ENCODE peak calls at places on chromosome 22, in nine cellular contexts. One of them, this sample, is unnamed.

GRCh38 chr22:42344391-42344861 is 74.0 kb upstream of the TCF20 start:
- DNase-seq in body of pancreas: no peak
- DNase-seq in fibroblast of the aortic adventitia: peak; percentile 46
- DNase-seq in fibroblast of lung: peak; percentile 17
- DNase-seq in GM12865: no peak
- DNase-seq in choroid plexus epithelial cell: peak; percentile 68
- DNase-seq in fibroblast of pulmonary artery: no peak
- DNase-seq in NB4: no peak
- DNase-seq in upper lobe of right lung: no peak
- DNase-seq in this sample: peak; percentile 71

GRCh38 chr22:42933783-42934144 is 76.7 kb upstream of the ARFGAP3 start:
- DNase-seq in body of pancreas: peak; percentile 45
- DNase-seq in fibroblast of the aortic adventitia: peak; percentile 93
- DNase-seq in fibroblast of lung: peak; percentile 96
- DNase-seq in GM12865: peak; percentile 48
- DNase-seq in choroid plexus epithelial cell: peak; percentile 97
- DNase-seq in fibroblast of pulmonary artery: peak; percentile 96
- DNase-seq in NB4: peak; percentile 71
- DNase-seq in upper lobe of right lung: no peak
- DNase-seq in this sample: no peak

GRCh38 chr22:38144025-38144405 is 33.5 kb upstream of the BAIAP2L2 start:
- DNase-seq in body of pancreas: no peak
- DNase-seq in fibroblast of the aortic adventitia: no peak
- DNase-seq in fibroblast of lung: no peak
- DNase-seq in GM12865: no peak
- DNase-seq in choroid plexus epithelial cell: no peak
- DNase-seq in fibroblast of pulmonary artery: no peak
- DNase-seq in NB4: peak; percentile 34
- DNase-seq in upper lobe of right lung: peak; percentile 41
- DNase-seq in this sample: no peak

GRCh38 chr22:42994917-42995562 is 19.9 kb downstream of the PACSIN2 start:
- DNase-seq in body of pancreas: peak; percentile 88
- DNase-seq in fibroblast of the aortic adventitia: peak; percentile 96
- DNase-seq in fibroblast of lung: peak; percentile 97
- DNase-seq in GM12865: peak; percentile 63
- DNase-seq in choroid plexus epithelial cell: peak; percentile 93
- DNase-seq in fibroblast of pulmonary artery: peak; percentile 96
- DNase-seq in NB4: peak; percentile 95
- DNase-seq in upper lobe of right lung: no peak
- DNase-seq in this sample: peak; percentile 67

GRCh38 chr22:49365191-49365837 is 462.4 kb downstream of the BRD1 start:
- DNase-seq in body of pancreas: no peak
- DNase-seq in fibroblast of the aortic adventitia: no peak
- DNase-seq in fibroblast of lung: no peak
- DNase-seq in GM12865: no peak
- DNase-seq in choroid plexus epithelial cell: no peak
- DNase-seq in fibroblast of pulmonary artery: no peak
- DNase-seq in NB4: no peak
- DNase-seq in upper lobe of right lung: peak; percentile 39
- DNase-seq in this sample: no peak

GRCh38 chr22:43148581-43148980 is 2.8 kb upstream of the TSPO start:
- DNase-seq in body of pancreas: no peak
- DNase-seq in fibroblast of the aortic adventitia: no peak
- DNase-seq in fibroblast of lung: no peak
- DNase-seq in GM12865: no peak
- DNase-seq in choroid plexus epithelial cell: no peak
- DNase-seq in fibroblast of pulmonary artery: no peak
- DNase-seq in NB4: peak; percentile 42
- DNase-seq in upper lobe of right lung: no peak
- DNase-seq in this sample: no peak

GRCh38 chr22:22380098-22381030 is 128.2 kb downstream of the ZNF280B start:
- DNase-seq in body of pancreas: no peak
- DNase-seq in fibroblast of the aortic adventitia: no peak
- DNase-seq in fibroblast of lung: no peak
- DNase-seq in GM12865: peak; percentile 35
- DNase-seq in choroid plexus epithelial cell: no peak
- DNase-seq in fibroblast of pulmonary artery: no peak
- DNase-seq in NB4: peak; percentile 9
- DNase-seq in upper lobe of right lung: no peak
- DNase-seq in this sample: peak; percentile 12

GRCh38 chr22:25448435-25449051 is 115.9 kb upstream of the GRK3 start:
- DNase-seq in body of pancreas: no peak
- DNase-seq in fibroblast of the aortic adventitia: peak; percentile 48
- DNase-seq in fibroblast of lung: peak; percentile 22
- DNase-seq in GM12865: peak; percentile 28
- DNase-seq in choroid plexus epithelial cell: peak; percentile 22
- DNase-seq in fibroblast of pulmonary artery: peak; percentile 21
- DNase-seq in NB4: peak; percentile 25
- DNase-seq in upper lobe of right lung: no peak
- DNase-seq in this sample: no peak

GRCh38 chr22:17707526-17707925 is 66.7 kb downstream of the BID start:
- DNase-seq in body of pancreas: no peak
- DNase-seq in fibroblast of the aortic adventitia: peak; percentile 54
- DNase-seq in fibroblast of lung: peak; percentile 20
- DNase-seq in GM12865: no peak
- DNase-seq in choroid plexus epithelial cell: peak; percentile 64
- DNase-seq in fibroblast of pulmonary artery: peak; percentile 51
- DNase-seq in NB4: no peak
- DNase-seq in upper lobe of right lung: no peak
- DNase-seq in this sample: peak; percentile 51

GRCh38 chr22:17703811-17704210 is 65.3 kb downstream of the BCL2L13 start:
- DNase-seq in body of pancreas: no peak
- DNase-seq in fibroblast of the aortic adventitia: peak; percentile 24
- DNase-seq in fibroblast of lung: peak; percentile 34
- DNase-seq in GM12865: no peak
- DNase-seq in choroid plexus epithelial cell: no peak
- DNase-seq in fibroblast of pulmonary artery: peak; percentile 24
- DNase-seq in NB4: no peak
- DNase-seq in upper lobe of right lung: no peak
- DNase-seq in this sample: no peak

GRCh38 chr22:17705565-17706450 is 67.3 kb downstream of the BCL2L13 start:
- DNase-seq in body of pancreas: no peak
- DNase-seq in fibroblast of the aortic adventitia: no peak
- DNase-seq in fibroblast of lung: no peak
- DNase-seq in GM12865: no peak
- DNase-seq in choroid plexus epithelial cell: no peak
- DNase-seq in fibroblast of pulmonary artery: no peak
- DNase-seq in NB4: no peak
- DNase-seq in upper lobe of right lung: no peak
- DNase-seq in this sample: no peak

GRCh38 chr22:17706947-17707346 is 67.3 kb downstream of the BID start:
- DNase-seq in body of pancreas: no peak
- DNase-seq in fibroblast of the aortic adventitia: no peak
- DNase-seq in fibroblast of lung: no peak
- DNase-seq in GM12865: no peak
- DNase-seq in choroid plexus epithelial cell: no peak
- DNase-seq in fibroblast of pulmonary artery: no peak
- DNase-seq in NB4: no peak
- DNase-seq in upper lobe of right lung: no peak
- DNase-seq in this sample: no peak

DNA sequence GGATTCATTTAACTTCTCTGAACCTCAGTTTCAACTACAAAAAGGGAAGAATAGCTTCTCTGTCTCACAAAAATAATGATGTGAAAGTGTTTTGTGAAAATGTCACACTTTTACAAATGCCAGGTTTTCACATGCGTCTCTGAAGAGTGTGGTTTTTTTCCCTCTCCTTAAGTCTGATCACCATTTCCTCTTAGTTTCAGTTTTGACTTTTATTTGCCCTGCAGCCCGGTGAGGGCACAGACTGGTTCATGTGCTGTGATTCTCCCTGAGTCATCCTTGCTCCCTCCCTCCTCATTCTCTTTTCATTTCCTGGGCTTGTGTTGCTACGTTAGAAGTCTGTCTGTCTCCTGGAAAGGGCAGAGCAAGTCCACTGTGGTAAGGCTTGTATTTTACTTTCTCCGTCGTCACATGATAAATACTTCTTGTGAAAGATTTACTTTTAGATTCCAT is 67.8 kb downstream of the BID start:
- DNase-seq in body of pancreas: peak; percentile 18
- DNase-seq in fibroblast of the aortic adventitia: peak; percentile 92
- DNase-seq in fibroblast of lung: peak; percentile 93
- DNase-seq in GM12865: peak; percentile 88
- DNase-seq in choroid plexus epithelial cell: peak; percentile 99
- DNase-seq in fibroblast of pulmonary artery: peak; percentile 94
- DNase-seq in NB4: peak; percentile 87
- DNase-seq in upper lobe of right lung: no peak
- DNase-seq in this sample: peak; percentile 86
- H3K4me3 ChIP-seq in body of pancreas: no peak overlapping the region
- H3K4me3 ChIP-seq in fibroblast of the aortic adventitia: peak overlapping the region; percentile 65
- H3K4me3 ChIP-seq in fibroblast of lung: peak overlapping the region; percentile 55
- H3K4me3 ChIP-seq in GM12865: peak overlapping the region; percentile 16
- H3K4me3 ChIP-seq in choroid plexus epithelial cell: peak overlapping the region; percentile 56
- H3K4me3 ChIP-seq in fibroblast of pulmonary artery: peak overlapping the region; percentile 50
- H3K4me3 ChIP-seq in NB4: peak overlapping the region; percentile 44
- H3K4me3 ChIP-seq in upper lobe of right lung: peak overlapping the region; percentile 39
- H3K4me3 ChIP-seq in this sample: peak overlapping the region; percentile 24

DNA sequence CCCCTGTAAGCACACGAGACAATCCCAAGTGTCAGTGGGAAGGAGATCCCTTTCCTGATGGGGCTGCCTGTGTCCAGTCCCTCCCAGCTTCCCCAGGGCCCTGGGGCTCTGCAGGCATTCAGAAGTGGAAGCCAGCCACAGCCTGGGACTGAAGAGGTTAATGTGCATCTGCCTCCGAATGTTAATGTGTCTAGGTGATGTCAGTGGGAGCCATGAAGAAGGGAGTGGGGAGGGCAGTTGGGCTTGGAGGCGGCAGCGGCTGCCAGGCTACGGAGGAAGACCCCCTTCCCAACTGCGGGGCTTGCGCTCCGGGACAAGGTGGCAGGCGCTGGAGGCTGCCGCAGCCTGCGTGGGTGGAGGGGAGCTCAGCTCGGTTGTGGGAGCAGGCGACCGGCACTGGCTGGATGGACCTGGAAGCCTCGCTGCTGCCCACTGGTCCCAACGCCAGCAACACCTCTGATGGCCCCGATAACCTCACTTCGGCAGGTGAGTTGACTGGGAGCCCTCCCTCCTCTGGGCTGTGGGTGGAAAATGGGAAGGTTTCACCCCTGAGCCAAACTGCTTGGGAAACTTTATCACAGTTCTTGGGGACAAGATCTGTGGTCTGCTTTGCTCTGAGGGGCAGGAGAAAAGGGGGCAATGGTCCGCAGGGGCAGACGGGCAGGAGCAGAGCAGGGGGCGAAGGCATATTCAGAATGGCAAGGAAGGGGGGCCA is at the start of gene MCHR1:
- DNase-seq in body of pancreas: no peak
- DNase-seq in fibroblast of the aortic adventitia: no peak
- DNase-seq in fibroblast of lung: no peak
- DNase-seq in GM12865: no peak
- DNase-seq in choroid plexus epithelial cell: no peak
- DNase-seq in fibroblast of pulmonary artery: no peak
- DNase-seq in NB4: no peak
- DNase-seq in upper lobe of right lung: no peak
- DNase-seq in this sample: no peak
- H3K4me3 ChIP-seq in body of pancreas: no peak within 1 kb of the TSS
- H3K4me3 ChIP-seq in fibroblast of the aortic adventitia: peak within 1 kb of the TSS; percentile 32
- H3K4me3 ChIP-seq in fibroblast of lung: peak within 1 kb of the TSS; percentile 37
- H3K4me3 ChIP-seq in GM12865: no peak within 1 kb of the TSS
- H3K4me3 ChIP-seq in choroid plexus epithelial cell: peak within 1 kb of the TSS; percentile 9
- H3K4me3 ChIP-seq in fibroblast of pulmonary artery: peak within 1 kb of the TSS; percentile 34
- H3K4me3 ChIP-seq in NB4: no peak within 1 kb of the TSS
- H3K4me3 ChIP-seq in upper lobe of right lung: no peak within 1 kb of the TSS
- H3K4me3 ChIP-seq in this sample: no peak within 1 kb of the TSS

GRCh38 chr22:29032584-29032983 is 29.0 kb downstream of the C22orf31 start:
- DNase-seq in body of pancreas: peak; percentile 51
- DNase-seq in fibroblast of the aortic adventitia: peak; percentile 11
- DNase-seq in fibroblast of lung: peak; percentile 34
- DNase-seq in GM12865: no peak
- DNase-seq in choroid plexus epithelial cell: no peak
- DNase-seq in fibroblast of pulmonary artery: peak; percentile 13
- DNase-seq in NB4: no peak
- DNase-seq in upper lobe of right lung: no peak
- DNase-seq in this sample: no peak

GRCh38 chr22:29030618-29031235 is 30.9 kb downstream of the C22orf31 start:
- DNase-seq in body of pancreas: peak; percentile 95
- DNase-seq in fibroblast of the aortic adventitia: peak; percentile 77
- DNase-seq in fibroblast of lung: peak; percentile 83
- DNase-seq in GM12865: no peak
- DNase-seq in choroid plexus epithelial cell: peak; percentile 88
- DNase-seq in fibroblast of pulmonary artery: peak; percentile 81
- DNase-seq in NB4: no peak
- DNase-seq in upper lobe of right lung: peak; percentile 89
- DNase-seq in this sample: no peak

GRCh38 chr22:29030016-29030617 is 31.5 kb downstream of the C22orf31 start:
- DNase-seq in body of pancreas: no peak
- DNase-seq in fibroblast of the aortic adventitia: peak; percentile 25
- DNase-seq in fibroblast of lung: peak; percentile 37
- DNase-seq in GM12865: no peak
- DNase-seq in choroid plexus epithelial cell: peak; percentile 57
- DNase-seq in fibroblast of pulmonary artery: peak; percentile 16
- DNase-seq in NB4: no peak
- DNase-seq in upper lobe of right lung: no peak
- DNase-seq in this sample: no peak

GRCh38 chr22:29032014-29032475 is 29.6 kb downstream of the C22orf31 start:
- DNase-seq in body of pancreas: peak; percentile 35
- DNase-seq in fibroblast of the aortic adventitia: no peak
- DNase-seq in fibroblast of lung: no peak
- DNase-seq in GM12865: no peak
- DNase-seq in choroid plexus epithelial cell: peak; percentile 26
- DNase-seq in fibroblast of pulmonary artery: no peak
- DNase-seq in NB4: no peak
- DNase-seq in upper lobe of right lung: no peak
- DNase-seq in this sample: no peak

DNA sequence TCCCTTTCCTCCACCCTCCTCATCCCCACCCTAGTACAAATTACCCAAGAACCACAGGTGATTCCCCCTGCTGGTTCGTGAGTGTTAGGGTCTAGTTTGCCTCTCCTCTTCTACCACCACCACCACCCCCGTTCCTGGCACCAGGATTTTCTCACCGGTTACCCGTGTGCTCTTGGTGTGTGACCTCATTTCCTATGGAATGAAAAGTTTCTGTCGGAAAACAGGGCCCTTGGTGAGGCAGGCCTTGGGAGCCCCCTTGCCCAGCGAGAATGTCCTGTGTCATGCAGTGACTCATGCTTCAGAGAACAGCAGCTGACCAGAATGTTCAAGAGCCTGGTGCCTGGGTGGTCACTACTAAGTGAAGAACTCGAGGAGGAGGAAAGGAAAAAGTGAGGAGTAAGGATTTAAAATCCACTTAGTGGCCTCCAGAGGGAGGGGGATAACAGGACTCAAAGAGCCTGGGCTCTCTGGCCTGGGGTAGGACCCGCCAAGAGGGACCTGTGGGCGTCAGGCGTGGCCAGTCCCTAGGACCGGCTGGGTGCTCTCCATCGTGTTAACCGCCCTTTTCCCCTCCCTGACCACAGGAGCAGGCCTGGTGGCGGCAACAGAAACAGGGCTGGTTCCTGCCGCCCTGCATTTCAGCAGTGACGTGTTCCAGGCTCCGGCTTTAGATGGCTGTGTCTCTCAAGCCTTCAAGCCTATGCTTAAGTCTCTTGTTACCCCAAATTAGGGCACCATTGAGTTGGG is 30.2 kb downstream of the C22orf31 start:
- DNase-seq in body of pancreas: peak; percentile 78
- DNase-seq in fibroblast of the aortic adventitia: peak; percentile 90
- DNase-seq in fibroblast of lung: peak; percentile 95
- DNase-seq in GM12865: no peak
- DNase-seq in choroid plexus epithelial cell: peak; percentile 97
- DNase-seq in fibroblast of pulmonary artery: peak; percentile 95
- DNase-seq in NB4: no peak
- DNase-seq in upper lobe of right lung: peak; percentile 71
- DNase-seq in this sample: peak; percentile 9
- H3K4me3 ChIP-seq in body of pancreas: no peak overlapping the region
- H3K4me3 ChIP-seq in fibroblast of the aortic adventitia: peak overlapping the region; percentile 42
- H3K4me3 ChIP-seq in fibroblast of lung: peak overlapping the region; percentile 45
- H3K4me3 ChIP-seq in GM12865: no peak overlapping the region
- H3K4me3 ChIP-seq in choroid plexus epithelial cell: peak overlapping the region; percentile 55
- H3K4me3 ChIP-seq in fibroblast of pulmonary artery: peak overlapping the region; percentile 36
- H3K4me3 ChIP-seq in NB4: no peak overlapping the region
- H3K4me3 ChIP-seq in upper lobe of right lung: peak overlapping the region; percentile 41
- H3K4me3 ChIP-seq in this sample: no peak overlapping the region

DNA sequence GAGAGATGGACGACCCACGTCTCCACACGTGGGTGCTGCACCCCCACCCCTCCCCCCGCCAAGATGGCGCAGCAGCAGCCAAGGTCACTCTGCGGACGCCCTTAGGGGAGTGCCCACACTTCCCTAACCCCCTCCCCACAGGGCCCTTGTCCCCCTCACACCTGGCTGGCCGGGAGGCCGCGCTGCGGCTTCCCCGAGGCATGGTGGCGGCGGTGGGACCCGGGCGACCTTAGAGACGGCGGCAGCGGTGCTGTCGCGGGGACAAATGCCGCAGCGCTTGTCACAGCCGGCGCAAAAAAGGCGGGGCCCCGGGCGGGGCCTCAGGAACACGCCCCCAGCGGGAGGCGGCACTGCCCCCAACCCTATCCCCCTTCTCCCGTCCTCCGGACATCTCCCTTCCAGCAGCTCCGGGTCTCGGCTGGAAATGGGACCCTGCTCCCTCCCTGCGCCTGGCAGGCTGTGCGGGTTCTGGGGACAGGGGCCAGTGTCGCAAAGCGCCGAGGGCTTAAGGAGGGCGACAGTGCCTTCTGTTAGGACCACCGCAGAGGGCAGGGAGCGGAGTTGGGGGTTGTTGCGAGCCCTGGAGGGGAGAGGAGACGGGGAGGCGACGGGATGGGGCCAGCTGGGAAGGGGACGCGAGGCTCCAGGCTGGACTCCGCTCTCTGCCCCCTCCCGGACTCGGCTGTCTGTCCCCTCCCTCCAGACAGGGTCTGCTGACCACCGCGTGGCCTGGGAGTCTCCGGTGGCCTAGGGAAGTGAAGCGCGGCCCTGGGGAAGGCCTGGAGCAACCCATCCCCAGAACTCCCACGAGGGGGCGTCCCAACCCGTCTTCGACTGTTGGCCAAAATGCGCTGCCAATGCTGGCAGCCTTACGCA is at the start of gene CHCHD10:
- DNase-seq in body of pancreas: peak; percentile 85
- DNase-seq in fibroblast of the aortic adventitia: peak; percentile 64
- DNase-seq in fibroblast of lung: peak; percentile 74
- DNase-seq in GM12865: peak; percentile 84
- DNase-seq in choroid plexus epithelial cell: peak; percentile 70
- DNase-seq in fibroblast of pulmonary artery: peak; percentile 75
- DNase-seq in NB4: peak; percentile 88
- DNase-seq in upper lobe of right lung: peak; percentile 92
- DNase-seq in this sample: peak; percentile 92
- H3K4me3 ChIP-seq in body of pancreas: peak within 1 kb of the TSS; percentile 57
- H3K4me3 ChIP-seq in fibroblast of the aortic adventitia: peak within 1 kb of the TSS; percentile 53
- H3K4me3 ChIP-seq in fibroblast of lung: peak within 1 kb of the TSS; percentile 62
- H3K4me3 ChIP-seq in GM12865: peak within 1 kb of the TSS; percentile 88
- H3K4me3 ChIP-seq in choroid plexus epithelial cell: peak within 1 kb of the TSS; percentile 63
- H3K4me3 ChIP-seq in fibroblast of pulmonary artery: peak within 1 kb of the TSS; percentile 51
- H3K4me3 ChIP-seq in NB4: peak within 1 kb of the TSS; percentile 85
- H3K4me3 ChIP-seq in upper lobe of right lung: peak within 1 kb of the TSS; percentile 81
- H3K4me3 ChIP-seq in this sample: peak within 1 kb of the TSS; percentile 70